ENCODE peak calls at places on chromosomes 5 and 9, in five cellular contexts. I is transverse colon, D is right atrium auricular region, G is lower lobe of right lung, X is adrenal gland. O is an unnamed sample.

GRCh38 chr9:33687779-33688178 is 107.6 kb upstream of the PRSS3 start:
- DNase-seq in D (no peak), I (no peak), X (peak; percentile 9), G (no peak), O (no peak)

GRCh38 chr9:105191508-105192118 is 52.8 kb upstream of the SLC44A1 start:
- DNase-seq in X (peak; percentile 64), I (no peak), D (no peak), G (no peak), O (no peak)

GRCh38 chr5:146447734-146448380 is 724 bp downstream of the TCERG1 start:
- DNase-seq in D (no peak), I (peak; percentile 45), G (peak; percentile 65), X (peak; percentile 44), O (no peak)

GRCh38 chr5:14594378-14595074 is 12.9 kb downstream of the OTULINL start:
- DNase-seq in D (no peak), G (no peak), I (no peak), X (no peak), O (no peak)

GRCh38 chr5:133369161-133369783 is 243.1 kb downstream of the FSTL4 start:
- DNase-seq in I (no peak), X (no peak), G (no peak), D (peak; percentile 28), O (no peak)

GRCh38 chr5:93162201-93162654 is 418.8 kb downstream of the NR2F1-AS1 start:
- DNase-seq in X (no peak), G (no peak), D (no peak), I (no peak), O (no peak)

GRCh38 chr9:94611638-94612068 is 18.0 kb upstream of the FBP2 start:
- DNase-seq in X (no peak), I (no peak), G (no peak), D (no peak), O (no peak)

GRCh38 chr5:175378444-175379028 is 65.4 kb downstream of the DRD1 start:
- DNase-seq in I (no peak), G (no peak), D (no peak), X (no peak), O (peak; percentile 67)

GRCh38 chr5:83253731-83254130 is 176.4 kb downstream of the XRCC4 start:
- DNase-seq in I (no peak), X (no peak), D (no peak), G (no peak), O (no peak)

GRCh38 chr9:72930828-72931227 is 22.0 kb downstream of the ALDH1A1 start:
- DNase-seq in I (no peak), D (no peak), X (no peak), G (no peak), O (no peak)

GRCh38 chr9:36788534-36788933 is 215.8 kb downstream of the MELK start:
- DNase-seq in I (no peak), X (no peak), G (no peak), D (no peak), O (no peak)

GRCh38 chr5:59036274-59036961 is 453.5 kb downstream of the RAB3C start:
- DNase-seq in G (peak; percentile 44), I (peak; percentile 23), D (peak; percentile 79), X (no peak), O (peak; percentile 39)

GRCh38 chr9:116499986-116500871 is 186.9 kb upstream of the TRIM32 start:
- DNase-seq in X (no peak), I (no peak), G (no peak), D (no peak), O (no peak)

GRCh38 chr5:139649082-139649991 is 1.2 kb downstream of the CXXC5 start:
- DNase-seq in I (peak; percentile 32), D (no peak), G (peak; percentile 71), X (peak; percentile 37), O (no peak)
- TF ChIP-seq CTCF in I (no peak), D (no peak), G (no peak), X (no peak), O (no peak)

GRCh38 chr5:119279093-119279492 is 76.7 kb upstream of the TNFAIP8 start:
- DNase-seq in I (no peak), D (no peak), X (no peak), G (no peak), O (no peak)
- H3K4me1 ChIP-seq in I (peaks cover 9% of the 10 kb centered on the region), D (peaks cover 7% of the 10 kb centered on the region), X (no peaks in the 10 kb centered on the region), G (peaks cover 22% of the 10 kb centered on the region), O (peaks cover 5% of the 10 kb centered on the region)

GRCh38 chr9:1522219-1522767 is 472.1 kb downstream of the DMRT2 start:
- DNase-seq in I (no peak), X (no peak), D (no peak), G (no peak), O (no peak)
- H3K36me3 ChIP-seq in I (no peaks in the 10 kb centered on the region), X (no peaks in the 10 kb centered on the region), D (no peaks in the 10 kb centered on the region), G (no peaks in the 10 kb centered on the region), O (no peaks in the 10 kb centered on the region)

GRCh38 chr5:170347022-170347421 is 42.1 kb downstream of the KCNMB1 start:
- DNase-seq in X (no peak), I (no peak), G (no peak), D (no peak), O (no peak)

GRCh38 chr5:170343177-170343576 is 45.6 kb upstream of the LCP2 start:
- DNase-seq in X (no peak), I (no peak), G (no peak), D (no peak), O (no peak)

GRCh38 chr5:170353011-170353890 is 35.9 kb downstream of the KCNMB1 start:
- DNase-seq in G (no peak), I (no peak), D (no peak), X (no peak), O (no peak)

GRCh38 chr5:170345971-170346370 is 43.2 kb downstream of the KCNMB1 start:
- DNase-seq in X (no peak), D (no peak), G (no peak), I (no peak), O (no peak)

GRCh38 chr5:170348069-170348702 is 41.0 kb downstream of the KCNMB1 start:
- DNase-seq in X (no peak), D (no peak), I (no peak), G (no peak), O (no peak)
- TF ChIP-seq CTCF in X (peak; percentile 46), D (no peak), I (no peak), G (peak; percentile 24), O (no peak)